ENCODE peak calls at places on chromosome 18, in four cellular contexts. F is breast epithelium, T is esophagus squamous epithelium, R is IMR-90. C is an unnamed sample.

GRCh38 chr18:74861154-74861553 is 263.5 kb downstream of the ZNF407 start:
- DNase-seq in F (no peak), T (no peak), R (peak), C (peak)

GRCh38 chr18:47968006-47968676 is 37.7 kb upstream of the SMAD2 start:
- DNase-seq in F (no peak), T (no peak), R (no peak), C (peak)

GRCh38 chr18:59202258-59202820 is 17.6 kb upstream of the GRP start:
- DNase-seq in F (no peak), T (no peak), R (no peak), C (no peak)

GRCh38 chr18:52319423-52319822 is 20.6 kb upstream of the DCC start:
- DNase-seq in F (no peak), T (no peak), R (no peak), C (no peak)

GRCh38 chr18:47772374-47773248 is 157.8 kb downstream of the SMAD2 start:
- DNase-seq in F (peak), T (no peak), R (peak), C (peak)

GRCh38 chr18:29862824-29863223 is 1179.7 kb downstream of the DSC3 start:
- DNase-seq in F (no peak), T (no peak), R (no peak), C (no peak)

GRCh38 chr18:46297621-46298020 is 193.4 kb downstream of the HAUS1 start:
- DNase-seq in F (no peak), T (no peak), R (no peak), C (peak)

GRCh38 chr18:616380-616995 is 19.7 kb downstream of the CLUL1 start:
- DNase-seq in F (no peak), T (no peak), R (peak), C (no peak)

GRCh38 chr18:25433590-25433989 is 81.6 kb upstream of the ZNF521 start:
- DNase-seq in F (no peak), T (no peak), R (no peak), C (no peak)

GRCh38 chr18:62486290-62486964 is 36.4 kb upstream of the ZCCHC2 start:
- DNase-seq in F (peak), T (no peak), R (peak), C (peak)

GRCh38 chr18:51621103-51621969 is 423.9 kb upstream of the MEX3C start:
- DNase-seq in F (peak), T (no peak), R (no peak), C (peak)

GRCh38 chr18:48201952-48202898 is 207.0 kb downstream of the ZBTB7C start:
- DNase-seq in F (no peak), T (no peak), R (no peak), C (no peak)

GRCh38 chr18:22060361-22060760 is 109.0 kb upstream of the GATA6 start:
- DNase-seq in F (no peak), T (no peak), R (no peak), C (no peak)

GRCh38 chr18:63236990-63237389 is 82.6 kb downstream of the BCL2 start:
- DNase-seq in F (no peak), T (no peak), R (no peak), C (no peak)

GRCh38 chr18:50624981-50625380 is 65.1 kb downstream of the MAPK4 start:
- DNase-seq in F (no peak), T (no peak), R (no peak), C (no peak)

GRCh38 chr18:77098033-77098432 is 34.5 kb downstream of the MBP start:
- DNase-seq in F (no peak), T (no peak), R (peak), C (no peak)

GRCh38 chr18:32730620-32731021 is 42.2 kb downstream of the KLHL14 start:
- DNase-seq in F (no peak), T (no peak), R (no peak), C (no peak)

GRCh38 chr18:50679656-50680055 is 119.8 kb downstream of the MAPK4 start:
- DNase-seq in F (no peak), T (no peak), R (no peak), C (no peak)

GRCh38 chr18:77146249-77147080 is 13.9 kb upstream of the MBP start:
- DNase-seq in F (no peak), T (no peak), R (no peak), C (no peak)

GRCh38 chr18:73235491-73235890 is 367.7 kb upstream of the NETO1 start:
- DNase-seq in F (no peak), T (no peak), R (peak), C (peak)

GRCh38 chr18:51664236-51664635 is 466.8 kb upstream of the MEX3C start:
- DNase-seq in F (no peak), T (no peak), R (no peak), C (no peak)

GRCh38 chr18:7567487-7568425 is 640 bp downstream of the PTPRM start:
- DNase-seq in F (peak), T (no peak), R (peak), C (peak)

GRCh38 chr18:11823545-11823944 is 27.7 kb upstream of the CHMP1B start:
- DNase-seq in F (no peak), T (no peak), R (no peak), C (no peak)

GRCh38 chr18:43680096-43680495 is 402.8 kb upstream of the SYT4 start:
- DNase-seq in F (no peak), T (no peak), R (no peak), C (no peak)

GRCh38 chr18:33034212-33034611 is 261.4 kb upstream of the KLHL14 start:
- DNase-seq in F (no peak), T (no peak), R (no peak), C (no peak)

GRCh38 chr18:25886283-25886682 is 204.1 kb downstream of the SS18 start:
- DNase-seq in F (no peak), T (no peak), R (no peak), C (no peak)

GRCh38 chr18:78414302-78414701 is 565.3 kb upstream of the SALL3 start:
- DNase-seq in F (no peak), T (no peak), R (no peak), C (no peak)

GRCh38 chr18:78421392-78421791 is 558.2 kb upstream of the SALL3 start:
- DNase-seq in F (no peak), T (no peak), R (no peak), C (no peak)

GRCh38 chr18:78420116-78420515 is 559.5 kb upstream of the SALL3 start:
- DNase-seq in F (no peak), T (no peak), R (no peak), C (no peak)

GRCh38 chr18:78418379-78418778 is 561.2 kb upstream of the SALL3 start:
- DNase-seq in F (no peak), T (no peak), R (no peak), C (no peak)

GRCh38 chr18:78416853-78417252 is 562.8 kb upstream of the SALL3 start:
- DNase-seq in F (no peak), T (no peak), R (no peak), C (no peak)
- TF ChIP-seq CTCF in F (no peak), T (no peak), R (no peak), C (no peak)

GRCh38 chr18:68426731-68427315 is 288.1 kb downstream of the TMX3 start:
- DNase-seq in F (no peak), T (no peak), R (peak), C (no peak)
- H3K27ac ChIP-seq in F (no peak), T (no peak), R (no peak), C (no peak)

DNA sequence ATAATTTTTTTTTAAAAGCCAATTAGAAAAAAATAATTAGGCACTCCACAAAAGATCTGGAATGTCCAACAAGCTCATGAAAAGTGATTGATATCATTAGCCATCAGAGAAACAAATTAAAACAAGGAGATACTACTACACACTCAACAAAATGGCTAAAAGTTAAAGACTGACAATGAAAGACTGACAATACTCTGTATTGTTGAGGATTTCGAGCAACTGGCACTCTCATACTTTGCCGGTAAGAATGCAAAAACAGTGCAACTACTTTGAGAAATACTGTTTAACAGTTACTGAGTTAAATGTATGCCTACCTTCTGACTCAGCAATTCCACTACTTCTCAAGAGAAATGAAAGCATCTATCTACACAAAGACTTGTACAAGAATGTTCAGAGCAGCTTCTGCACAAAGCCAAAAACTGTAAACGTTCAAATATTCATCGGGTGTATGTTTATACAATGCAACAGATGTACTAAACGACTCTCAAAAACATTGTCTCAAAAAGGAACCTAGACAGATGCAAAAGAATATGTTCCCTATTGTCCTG is 1.9 kb downstream of the INO80C start:
- DNase-seq in F (no peak), T (no peak), R (peak), C (no peak)
- H3K4me3 ChIP-seq in F (no peak), T (peak), R (no peak), C (no peak)

DNA sequence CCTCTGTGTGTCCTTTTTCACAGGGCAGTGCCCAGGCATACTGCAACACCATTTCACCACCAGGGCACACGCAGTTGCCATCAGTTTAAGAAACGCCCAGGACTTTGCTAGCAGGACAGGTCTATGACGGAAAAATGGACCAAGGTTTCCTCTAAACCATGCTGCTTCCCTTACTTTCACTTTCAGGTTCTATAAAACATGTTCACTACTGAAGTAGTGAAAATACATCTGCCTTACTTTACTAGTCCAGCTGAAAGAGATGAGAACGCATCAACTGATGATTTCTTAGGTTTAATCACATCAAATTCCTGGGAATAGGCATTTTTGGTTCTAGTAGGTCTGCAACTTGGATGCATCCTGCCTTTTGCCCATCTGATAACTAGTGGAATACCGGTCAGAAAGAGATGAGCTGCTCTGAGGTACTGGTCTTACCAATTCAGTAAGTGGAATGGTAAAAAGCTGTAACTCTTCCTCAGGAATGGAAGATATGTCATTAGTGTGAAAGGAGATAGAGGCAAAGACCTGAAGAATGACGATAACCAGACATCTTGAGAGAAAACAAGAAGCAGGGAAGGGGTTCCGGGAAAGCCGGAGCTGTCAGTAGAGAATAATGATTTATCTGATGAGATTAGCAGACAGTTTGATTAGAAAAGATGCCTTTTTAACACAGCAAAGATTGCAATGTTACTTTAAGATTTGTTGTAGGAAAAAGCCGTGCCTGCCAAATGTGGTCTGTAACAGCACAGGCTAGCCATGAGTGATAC is 110.3 kb downstream of the TCF4 start:
- DNase-seq in F (no peak), T (no peak), R (peak), C (no peak)
- TF ChIP-seq CTCF in F (no peak), T (no peak), R (no peak), C (no peak)

C was measured in brain microvascular endothelial cell.